ENCODE peak calls at places on chromosomes 16 and 17, in four cellular contexts. I, U, O and G are unnamed samples.

GRCh38 chr17:8799001-8799850 is at the start of gene MFSD6L:
- DNase-seq in I (no peak), U (no peak), O (peak), G (peak)

GRCh38 chr16:53664724-53665345 is 38.8 kb downstream of the RPGRIP1L start:
- DNase-seq in I (peak), U (no peak), O (no peak), G (no peak)

GRCh38 chr17:22490399-22490798 is 798.1 kb downstream of the KCNJ18 start:
- DNase-seq in I (no peak), U (no peak), O (no peak), G (no peak)

GRCh38 chr16:19886061-19886792 is 1.6 kb upstream of the GPRC5B start:
- DNase-seq in I (peak), U (peak), O (peak), G (peak)

GRCh38 chr17:69828087-69828486 is 246.9 kb upstream of the KCNJ16 start:
- DNase-seq in I (no peak), U (no peak), O (no peak), G (no peak)

GRCh38 chr16:86604436-86605220 is 26.3 kb downstream of the FOXL1 start:
- DNase-seq in I (no peak), U (no peak), O (no peak), G (no peak)

GRCh38 chr17:71188811-71189492 is 931.9 kb upstream of the SOX9 start:
- DNase-seq in I (no peak), U (no peak), O (no peak), G (no peak)

GRCh38 chr17:52148288-52148968 is 10.1 kb downstream of the CA10 start:
- DNase-seq in I (no peak), U (no peak), O (no peak), G (no peak)

GRCh38 chr17:14211778-14212177 is 24.9 kb downstream of the CDRT15 start:
- DNase-seq in I (no peak), U (no peak), O (peak), G (no peak)

GRCh38 chr16:56588781-56589140 is 567 bp upstream of the MT3 start:
- DNase-seq in I (no peak), U (no peak), O (no peak), G (no peak)

GRCh38 chr16:25005445-25006306 is 9.5 kb downstream of the ARHGAP17 start:
- DNase-seq in I (no peak), U (no peak), O (no peak), G (no peak)

GRCh38 chr16:2902337-2903130 is 9.2 kb upstream of the FLYWCH1 start:
- DNase-seq in I (no peak), U (no peak), O (no peak), G (no peak)

GRCh38 chr17:75645889-75646625 is 12.8 kb downstream of the SMIM5 start:
- DNase-seq in I (peak), U (peak), O (peak), G (no peak)

GRCh38 chr16:86941731-86942468 is 363.6 kb downstream of the FOXL1 start:
- DNase-seq in I (no peak), U (no peak), O (no peak), G (no peak)

GRCh38 chr17:56699186-56699895 is 105.8 kb downstream of the NOG start:
- DNase-seq in I (no peak), U (no peak), O (peak), G (peak)

GRCh38 chr17:76255801-76256429 is 9.2 kb upstream of the UBALD2 start:
- DNase-seq in I (no peak), U (no peak), O (no peak), G (no peak)

GRCh38 chr17:2736956-2737355 is 12.5 kb downstream of the CCDC92B start:
- DNase-seq in I (no peak), U (no peak), O (no peak), G (no peak)

GRCh38 chr17:41797377-41797776 is 10.9 kb upstream of the JUP start:
- DNase-seq in I (no peak), U (no peak), O (no peak), G (no peak)

GRCh38 chr16:19898924-19899604 is 14.4 kb upstream of the GPRC5B start:
- DNase-seq in I (no peak), U (peak), O (peak), G (no peak)

GRCh38 chr17:6473128-6473767 is 29.0 kb downstream of the PIMREG start:
- DNase-seq in I (no peak), U (peak), O (peak), G (peak)
- TF ChIP-seq SUZ12 in I (no peak), U (no peak), O (no peak), G (no peak)

GRCh38 chr17:78875738-78876597 is 27.0 kb downstream of the CEP295NL start:
- DNase-seq in I (no peak), U (no peak), O (no peak), G (no peak)
- TF ChIP-seq ZNF274 in I (no peak), U (no peak), O (no peak), G (no peak)

GRCh38 chr16:4610011-4611005 is 4.4 kb downstream of the UBALD1 start:
- DNase-seq in I (no peak), U (no peak), O (no peak), G (no peak)

GRCh38 chr16:4612977-4613635 is 1.6 kb downstream of the UBALD1 start:
- DNase-seq in I (no peak), U (no peak), O (no peak), G (no peak)

GRCh38 chr16:4612474-4612931 is 2.2 kb downstream of the UBALD1 start:
- DNase-seq in I (no peak), U (no peak), O (peak), G (peak)

GRCh38 chr16:4609200-4610010 is 5.3 kb downstream of the UBALD1 start:
- DNase-seq in I (no peak), U (no peak), O (no peak), G (no peak)

DNA sequence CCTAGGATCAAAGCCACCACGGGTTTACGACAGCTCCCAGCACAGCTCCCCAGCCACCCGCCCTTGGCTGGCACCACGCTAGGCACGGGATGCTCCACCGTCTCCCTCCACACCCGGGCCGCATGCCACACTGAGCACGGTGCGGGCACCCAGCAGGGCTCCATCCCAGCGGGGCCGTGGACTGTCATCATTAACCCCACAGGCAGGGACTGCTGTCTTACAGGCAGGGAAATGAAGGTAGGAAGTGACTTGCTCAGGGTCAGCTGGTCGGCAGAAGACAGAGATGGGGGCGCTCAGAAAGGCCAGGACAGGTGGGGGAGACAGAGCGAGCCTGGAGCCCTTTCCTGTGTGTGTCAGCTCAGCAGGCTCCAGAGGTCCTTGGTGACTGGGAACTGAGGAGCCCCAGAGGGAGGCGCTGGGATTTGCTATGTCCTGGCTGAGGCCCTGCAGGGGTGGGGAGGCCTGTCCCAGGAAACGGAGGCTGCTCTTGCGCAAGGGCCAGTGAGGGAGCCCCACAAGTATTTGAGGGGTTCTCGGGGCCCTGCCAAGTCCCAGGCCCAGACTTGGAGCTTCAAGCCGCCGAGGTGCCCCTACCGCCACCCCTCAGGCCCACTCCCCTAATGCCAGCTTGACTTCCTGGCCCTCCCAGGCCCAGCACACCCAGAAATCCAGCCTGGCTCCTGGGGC is 3.2 kb downstream of the UBALD1 start:
- DNase-seq in I (no peak), U (no peak), O (no peak), G (no peak)
- TF ChIP-seq SUZ12 in I (no peak), U (no peak), O (no peak), G (no peak)

GRCh38 chr17:74523308-74523707 is 8.0 kb downstream of the CD300LB start:
- DNase-seq in I (no peak), U (no peak), O (no peak), G (no peak)

GRCh38 chr17:74519951-74520553 is 11.2 kb downstream of the CD300LB start:
- DNase-seq in I (no peak), U (no peak), O (no peak), G (no peak)

GRCh38 chr17:74522381-74523090 is 8.7 kb downstream of the CD300LB start:
- DNase-seq in I (no peak), U (no peak), O (no peak), G (no peak)

GRCh38 chr17:74520790-74521480 is 10.3 kb downstream of the CD300LB start:
- DNase-seq in I (no peak), U (no peak), O (no peak), G (no peak)

GRCh38 chr17:74521701-74522201 is 9.5 kb downstream of the CD300LB start:
- DNase-seq in I (no peak), U (no peak), O (no peak), G (no peak)
- TF ChIP-seq ZNF274 in I (no peak), U (no peak), O (no peak), G (no peak)

GRCh38 chr17:72422505-72423285 is 301.9 kb downstream of the SOX9 start:
- DNase-seq in I (peak), U (peak), O (no peak), G (no peak)

GRCh38 chr17:72420775-72421127 is 299.9 kb downstream of the SOX9 start:
- DNase-seq in I (no peak), U (no peak), O (no peak), G (no peak)

GRCh38 chr17:72422204-72422504 is 301.3 kb downstream of the SOX9 start:
- DNase-seq in I (no peak), U (no peak), O (no peak), G (no peak)

GRCh38 chr17:72419866-72420774 is 299.3 kb downstream of the SOX9 start:
- DNase-seq in I (peak), U (no peak), O (no peak), G (no peak)

GRCh38 chr17:72421128-72422092 is 300.6 kb downstream of the SOX9 start:
- DNase-seq in I (peak), U (peak), O (no peak), G (no peak)
- TF ChIP-seq SUZ12 in I (no peak), U (no peak), O (no peak), G (no peak)

DNA sequence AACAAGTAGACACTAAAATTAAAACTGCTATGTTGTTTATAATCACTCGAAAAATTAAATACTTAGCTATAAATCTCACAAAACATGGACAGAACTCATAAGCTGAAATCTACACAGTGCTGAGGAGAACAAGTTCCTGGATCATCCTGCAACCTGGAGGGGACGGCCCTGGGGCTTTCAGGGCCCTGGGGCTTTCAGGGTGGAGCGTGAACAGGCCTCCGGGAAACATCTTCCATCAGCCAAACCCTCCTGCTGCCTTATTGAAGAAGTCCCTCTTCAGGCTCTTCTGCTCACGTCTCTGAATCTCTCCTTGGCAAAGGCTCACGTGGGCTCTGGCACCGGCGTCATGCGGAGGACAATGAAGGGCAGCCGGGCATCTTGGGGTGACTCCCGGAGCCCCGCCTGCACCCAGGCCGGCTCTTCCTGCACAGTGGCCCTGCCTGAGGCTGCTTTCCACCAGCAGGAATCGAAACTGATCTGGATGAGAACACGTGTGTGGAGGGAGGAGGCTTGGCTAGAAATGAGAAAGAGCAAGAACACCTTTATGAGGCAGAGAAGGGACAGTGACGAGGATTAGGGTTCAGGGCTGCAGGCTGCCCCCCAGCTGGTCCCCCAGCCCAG is 127.3 kb downstream of the CDRT15L2 start:
- DNase-seq in I (no peak), U (no peak), O (no peak), G (no peak)
- TF ChIP-seq ZNF274 in I (no peak), U (no peak), O (no peak), G (no peak)

GRCh38 chr17:34582185-34582900 is 3.0 kb downstream of the TMEM132E start:
- DNase-seq in I (no peak), U (no peak), O (no peak), G (no peak)

GRCh38 chr17:34579979-34580684 is 750 bp downstream of the TMEM132E start:
- DNase-seq in I (no peak), U (no peak), O (peak), G (no peak)

GRCh38 chr17:34580685-34581445 is 1.5 kb downstream of the TMEM132E start:
- DNase-seq in I (no peak), U (no peak), O (peak), G (no peak)

GRCh38 chr17:34582901-34583245 is 3.5 kb downstream of the TMEM132E start:
- DNase-seq in I (no peak), U (no peak), O (no peak), G (no peak)

GRCh38 chr17:34581446-34582184 is 2.2 kb downstream of the TMEM132E start:
- DNase-seq in I (no peak), U (no peak), O (no peak), G (no peak)
- TF ChIP-seq SUZ12 in I (peak), U (no peak), O (peak), G (no peak)

GRCh38 chr17:77783991-77784820 is 174.3 kb upstream of the TNRC6C start:
- DNase-seq in I (no peak), U (no peak), O (no peak), G (no peak)
- TF ChIP-seq ZNF274 in I (no peak), U (no peak), O (no peak), G (no peak)